ENCODE peak calls at places on chromosomes 13 and 19, in four cellular contexts. C, B, I and F are unnamed samples.

GRCh38 chr13:99436686-99437416 is 64.4 kb upstream of the TM9SF2 start:
- DNase-seq in C (peak), B (peak), I (peak), F (peak)

GRCh38 chr19:58182989-58183821 is at the start of gene ZNF274:
- DNase-seq in B (peak), C (peak), I (peak), F (peak)

GRCh38 chr19:16608290-16608704 is 19.7 kb downstream of the MED26 start:
- DNase-seq in C (no peak), I (peak), B (peak), F (peak)

GRCh38 chr19:33898062-33898677 is 101.5 kb downstream of the KCTD15 start:
- DNase-seq in B (no peak), I (no peak), C (no peak), F (no peak)

GRCh38 chr13:112453874-112454647 is 77.9 kb downstream of the SPACA7 start:
- DNase-seq in B (no peak), I (no peak), C (no peak), F (no peak)

GRCh38 chr19:19655051-19655594 is 8.4 kb downstream of the ATP13A1 start:
- DNase-seq in I (no peak), B (no peak), C (no peak), F (no peak)

GRCh38 chr13:50894504-50894903 is 15.1 kb upstream of the RNASEH2B start:
- DNase-seq in B (no peak), C (no peak), I (no peak), F (no peak)

GRCh38 chr13:107586216-107586615 is 629.1 kb downstream of the LIG4 start:
- DNase-seq in C (no peak), B (no peak), I (peak), F (no peak)

GRCh38 chr19:5553892-5554291 is 13.9 kb downstream of the TINCR start:
- DNase-seq in I (no peak), B (no peak), C (no peak), F (no peak)

GRCh38 chr13:48827709-48828108 is 148.0 kb upstream of the FNDC3A start:
- DNase-seq in C (no peak), B (no peak), I (no peak), F (no peak)

GRCh38 chr13:40932252-40932651 is 86.9 kb downstream of the ELF1 start:
- DNase-seq in B (no peak), I (no peak), C (no peak), F (no peak)

GRCh38 chr19:55649579-55650557 is 1.9 kb downstream of the CCDC106 start:
- DNase-seq in C (no peak), B (no peak), I (no peak), F (no peak)

GRCh38 chr19:44684892-44685847 is 13.8 kb upstream of the CEACAM16 start:
- DNase-seq in B (peak), C (no peak), I (peak), F (peak)

GRCh38 chr19:3536429-3537100 is 2.4 kb upstream of the TEKTIP1 start:
- DNase-seq in B (no peak), C (no peak), I (no peak), F (no peak)

GRCh38 chr13:91058066-91058465 is 289.4 kb upstream of the MIR17HG start:
- DNase-seq in I (peak), C (no peak), B (no peak), F (peak)

GRCh38 chr13:102680842-102681725 is 13.8 kb downstream of the METTL21C start:
- DNase-seq in C (no peak), I (peak), B (peak), F (no peak)

GRCh38 chr13:97975851-97976550 is 22.5 kb downstream of the IPO5 start:
- DNase-seq in C (peak), B (peak), I (peak), F (peak)

GRCh38 chr19:57817976-57818375 is 3.3 kb upstream of the ZNF552 start:
- DNase-seq in I (no peak), C (no peak), B (no peak), F (no peak)

GRCh38 chr13:92390217-92390616 is 836.4 kb upstream of the GPC6 start:
- DNase-seq in C (no peak), I (no peak), B (no peak), F (no peak)

GRCh38 chr13:74306496-74306895 is 172.3 kb upstream of the KLF12 start:
- DNase-seq in B (no peak), I (peak), C (no peak), F (peak)

GRCh38 chr19:3465552-3465951 is 14.8 kb downstream of the SMIM24 start:
- DNase-seq in C (no peak), I (no peak), B (no peak), F (no peak)

GRCh38 chr19:19823916-19824315 is 2.4 kb upstream of the ZNF506 start:
- DNase-seq in B (no peak), I (no peak), C (no peak), F (no peak)

GRCh38 chr19:27635401-27635800 is 1577.5 kb downstream of the UQCRFS1 start:
- DNase-seq in C (no peak), B (no peak), I (no peak), F (no peak)

GRCh38 chr19:8208710-8209110 is 460 bp upstream of the CERS4 start:
- DNase-seq in B (no peak), C (no peak), I (no peak), F (no peak)

GRCh38 chr19:8209111-8209964 is at the start of gene CERS4:
- DNase-seq in I (peak), B (no peak), C (no peak), F (no peak)

GRCh38 chr19:8212212-8212611 is 3.0 kb downstream of the CERS4 start:
- DNase-seq in B (no peak), I (no peak), C (no peak), F (no peak)

GRCh38 chr19:8209965-8210659 is 942 bp downstream of the CERS4 start:
- DNase-seq in C (no peak), I (peak), B (no peak), F (no peak)

DNA sequence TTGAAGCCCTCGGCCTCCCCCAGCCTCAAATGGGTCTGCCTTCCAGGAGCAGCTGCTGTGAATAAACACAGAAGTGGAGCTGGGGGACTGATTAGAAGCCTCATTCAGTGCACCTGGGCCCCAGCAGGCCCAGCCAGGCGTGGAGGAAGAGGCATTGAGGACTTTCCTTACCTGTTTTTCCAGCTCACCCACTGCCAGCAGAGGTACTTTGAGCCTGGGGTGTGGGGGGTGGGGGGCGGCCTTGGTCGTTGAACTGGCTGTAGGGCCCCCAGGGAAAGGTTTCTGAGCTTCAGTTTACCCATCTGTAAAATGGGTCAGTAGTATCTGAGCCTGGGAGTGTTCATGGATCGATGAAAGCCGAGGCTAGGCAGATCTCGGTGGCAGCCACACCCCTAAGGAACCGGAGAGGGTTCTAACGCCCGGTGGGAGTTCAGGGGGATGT is 1.5 kb downstream of the CERS4 start:
- DNase-seq in I (no peak), C (no peak), B (no peak), F (no peak)
- H3K4me3 ChIP-seq in I (no peak), C (peak), B (no peak), F (no peak)

DNA sequence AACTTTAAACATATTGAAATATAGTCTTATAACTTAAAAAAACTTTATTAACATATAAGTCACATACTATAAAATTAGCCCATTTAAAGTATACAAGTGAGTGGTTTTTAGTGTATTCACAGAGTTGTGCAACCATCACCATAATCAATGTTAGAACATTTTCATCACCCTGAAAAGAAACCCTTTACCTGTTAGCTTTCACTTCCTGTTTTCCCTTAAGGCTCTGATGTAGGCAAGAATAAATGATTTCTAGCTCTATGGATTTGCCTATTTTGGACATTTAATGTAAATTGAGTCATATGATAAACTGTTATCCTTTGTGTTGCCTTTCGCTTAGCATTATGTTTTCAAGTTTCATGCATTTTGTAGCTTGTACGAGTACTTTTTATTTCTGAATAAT is 15.6 kb downstream of the ZNF568 start:
- DNase-seq in C (no peak), B (no peak), I (no peak), F (no peak)
- TF ChIP-seq CTCF in C (no peak), B (no peak), I (no peak), F (no peak)

GRCh38 chr19:46404884-46405658 is 8.3 kb downstream of the CCDC8 start:
- DNase-seq in B (peak), I (peak), C (no peak), F (no peak)
- H3K4me3 ChIP-seq in B (peak), I (peak), C (peak), F (no peak)

GRCh38 chr13:36841411-36841810 is 22.4 kb downstream of the RFXAP start:
- DNase-seq in B (no peak), C (no peak), I (peak), F (no peak)
- TF ChIP-seq CTCF in B (no peak), C (no peak), I (peak), F (no peak)

GRCh38 chr13:69556540-69557196 is 551.0 kb upstream of the ATXN8OS start:
- DNase-seq in I (no peak), B (no peak), C (no peak), F (no peak)
- H3K4me3 ChIP-seq in I (no peak), B (no peak), C (no peak), F (no peak)

GRCh38 chr19:48123907-48124675 is 13.5 kb upstream of the PLA2G4C start:
- DNase-seq in C (no peak), I (peak), B (peak), F (peak)
- TF ChIP-seq CTCF in C (no peak), I (peak), B (peak), F (peak)

GRCh38 chr19:35756373-35757230 is at the start of gene HSPB6:
- DNase-seq in I (peak), B (peak), C (no peak), F (peak)

GRCh38 chr19:35755550-35756371 is 1.1 kb downstream of the HSPB6 start:
- DNase-seq in B (peak), I (peak), C (peak), F (no peak)

GRCh38 chr19:35754365-35755139 is 2.3 kb downstream of the HSPB6 start:
- DNase-seq in B (no peak), C (no peak), I (peak), F (no peak)

GRCh38 chr19:35753634-35754364 is 3.0 kb downstream of the HSPB6 start:
- DNase-seq in I (no peak), C (no peak), B (no peak), F (no peak)

DNA sequence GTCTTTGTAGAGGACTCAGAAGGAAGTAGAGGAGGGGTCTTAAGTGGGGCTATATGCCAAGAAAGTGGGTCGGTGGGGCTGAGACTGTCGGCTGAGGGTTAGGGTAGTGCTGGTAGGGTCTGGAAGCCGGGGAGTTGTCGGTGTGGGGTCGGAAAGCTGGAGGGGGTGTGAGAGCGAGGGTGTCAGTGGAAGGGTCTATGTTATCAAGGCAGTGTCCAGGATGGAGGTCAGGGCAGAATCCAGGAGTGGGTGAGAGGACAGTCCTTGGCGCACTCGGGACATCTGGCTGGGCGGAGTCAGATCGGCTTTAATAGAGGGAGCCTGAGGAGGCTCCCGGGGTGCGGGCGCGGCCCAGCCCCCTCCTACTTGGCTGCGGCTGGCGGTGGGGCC is 1.7 kb downstream of the HSPB6 start:
- DNase-seq in C (no peak), I (no peak), B (no peak), F (no peak)
- H3K4me3 ChIP-seq in C (peak), I (peak), B (peak), F (no peak)